ENCODE peak calls at places on chromosomes 11 and 22, in five cellular contexts. P is stomach; J is A549; L is CD8-positive, alpha-beta T cell; M is heart left ventricle. Z is an unnamed sample.

GRCh38 chr11:8178297-8178696 is 9.5 kb upstream of the RIC3 start:
- DNase-seq in P (no peak), M (no peak), J (no peak), L (no peak), Z (no peak)

GRCh38 chr22:42022162-42022847 is 23.7 kb downstream of the WBP2NL start:
- DNase-seq in P (no peak), M (no peak), L (no peak), J (no peak), Z (no peak)

GRCh38 chr11:6705905-6706535 is 22.9 kb upstream of the MRPL17 start:
- DNase-seq in M (no peak), J (peak), P (peak), L (no peak), Z (no peak)

GRCh38 chr11:44681698-44682097 is 45.1 kb upstream of the TSPAN18 start:
- DNase-seq in L (no peak), J (no peak), M (no peak), P (no peak), Z (no peak)

GRCh38 chr22:44309647-44310046 is 3.1 kb downstream of the SHISAL1 start:
- DNase-seq in M (no peak), P (no peak), L (no peak), J (no peak), Z (no peak)

GRCh38 chr11:97140885-97141494 is 751.2 kb downstream of the JRKL start:
- DNase-seq in J (no peak), L (no peak), P (no peak), M (no peak), Z (peak)

GRCh38 chr11:82494988-82495432 is 238.7 kb downstream of the FAM181B start:
- DNase-seq in L (no peak), J (no peak), M (no peak), P (no peak), Z (peak)

GRCh38 chr11:72574534-72575460 is 99.4 kb downstream of the PDE2A start:
- DNase-seq in M (no peak), L (no peak), P (no peak), J (no peak), Z (no peak)

GRCh38 chr22:19750666-19751490 is 9.7 kb upstream of the TBX1 start:
- DNase-seq in P (no peak), L (no peak), J (no peak), M (no peak), Z (no peak)

GRCh38 chr11:12005476-12005875 is 3.0 kb downstream of the DKK3 start:
- DNase-seq in P (no peak), J (no peak), L (no peak), M (no peak), Z (no peak)

GRCh38 chr11:108474664-108475485 is 7.5 kb upstream of the C11orf65 start:
- DNase-seq in P (no peak), J (no peak), M (no peak), L (no peak), Z (peak)

GRCh38 chr11:94796863-94797262 is 28.7 kb downstream of the AMOTL1 start:
- DNase-seq in M (no peak), P (no peak), L (no peak), J (no peak), Z (no peak)

GRCh38 chr11:114159320-114159719 is 99.8 kb downstream of the ZBTB16 start:
- DNase-seq in P (no peak), M (no peak), J (no peak), L (no peak), Z (no peak)

GRCh38 chr11:64854534-64855502 is 10.4 kb upstream of the CDC42BPG start:
- DNase-seq in L (peak), P (peak), J (peak), M (peak), Z (no peak)

GRCh38 chr11:11620251-11620965 is 1.4 kb downstream of the GALNT18 start:
- DNase-seq in L (no peak), P (peak), J (peak), M (peak), Z (no peak)

GRCh38 chr11:57426754-57427691 is at the start of gene SLC43A3:
- DNase-seq in L (peak), M (peak), P (peak), J (no peak), Z (peak)

GRCh38 chr22:46233231-46233630 is 16.9 kb downstream of the CDPF1 start:
- DNase-seq in J (no peak), L (no peak), P (no peak), M (peak), Z (no peak)

DNA sequence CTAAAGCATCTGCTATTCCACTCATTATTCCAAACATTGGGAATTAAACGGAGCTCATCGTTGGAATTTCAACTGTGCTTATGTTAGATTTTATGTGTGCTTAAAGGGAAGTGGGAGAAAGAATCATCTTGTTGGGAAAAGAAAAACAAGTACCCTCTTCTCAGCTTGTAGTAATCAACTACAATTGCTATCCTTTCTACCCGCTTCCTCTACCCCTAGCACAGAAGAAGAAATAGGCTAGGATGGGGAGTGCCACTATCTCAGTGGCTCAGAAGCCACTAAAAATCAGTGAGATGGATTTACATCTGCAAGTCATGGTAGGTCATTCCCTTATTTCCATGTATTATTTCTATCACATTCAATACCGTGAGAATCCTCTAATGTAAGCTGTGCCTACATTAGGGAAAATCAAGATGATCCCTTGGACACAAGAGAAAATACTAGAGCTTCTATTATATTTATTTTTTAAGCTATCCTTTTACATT is 97.9 kb upstream of the CD44 start:
- DNase-seq in M (no peak), J (no peak), L (no peak), P (no peak), Z (no peak)
- H3K4me3 ChIP-seq in M (peak), J (no peak), L (no peak), P (no peak), Z (no peak)

GRCh38 chr11:131734871-131735270 is 364.5 kb downstream of the NTM start:
- DNase-seq in L (no peak), P (no peak), J (no peak), M (no peak), Z (no peak)

GRCh38 chr11:131739243-131739882 is 368.9 kb downstream of the NTM start:
- DNase-seq in M (no peak), J (no peak), L (no peak), P (no peak), Z (no peak)

DNA sequence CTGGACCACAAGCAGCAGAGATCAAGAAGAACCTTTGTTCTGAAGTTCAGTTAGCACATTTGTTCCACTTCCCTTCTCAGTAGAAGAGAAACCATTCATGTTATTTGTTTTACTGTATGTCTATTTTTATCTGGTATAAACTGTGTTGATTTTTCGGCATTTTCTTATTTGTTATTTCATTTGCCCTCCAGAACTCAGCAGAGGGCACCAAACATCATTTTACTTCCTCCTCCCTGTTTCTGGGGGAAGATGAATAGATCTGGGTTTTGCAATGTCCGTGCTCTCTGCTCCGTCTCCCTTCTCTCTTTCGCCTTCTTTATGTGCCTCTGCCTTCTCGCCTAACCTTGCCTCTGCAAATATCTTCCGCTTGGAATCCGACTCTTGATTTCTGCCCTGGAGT is 366.9 kb downstream of the NTM start:
- DNase-seq in P (no peak), L (no peak), M (no peak), J (no peak), Z (no peak)
- TF ChIP-seq CTCF in P (no peak), L (no peak), M (no peak), J (no peak), Z (no peak)

GRCh38 chr11:394034-394857 is at the start of gene PKP3:
- DNase-seq in M (no peak), J (peak), P (peak), L (no peak), Z (peak)
- H3K4me3 ChIP-seq in M (no peak), J (peak), P (peak), L (no peak), Z (peak)

GRCh38 chr22:25774575-25775026 is 32.6 kb downstream of the MYO18B start:
- DNase-seq in L (no peak), P (no peak), M (peak), J (no peak), Z (no peak)
- TF ChIP-seq CTCF in L (no peak), P (no peak), M (peak), J (peak), Z (peak)

GRCh38 chr22:49936018-49936972 is 17.9 kb downstream of the CRELD2 start:
- DNase-seq in P (peak), L (peak), J (no peak), M (peak), Z (no peak)

GRCh38 chr22:49934891-49935557 is 16.6 kb downstream of the CRELD2 start:
- DNase-seq in M (peak), P (peak), L (peak), J (no peak), Z (no peak)

GRCh38 chr22:49936973-49937757 is 18.7 kb downstream of the CRELD2 start:
- DNase-seq in P (peak), L (no peak), J (no peak), M (peak), Z (no peak)

GRCh38 chr22:49934144-49934890 is 15.9 kb downstream of the CRELD2 start:
- DNase-seq in P (peak), M (peak), J (no peak), L (peak), Z (no peak)

GRCh38 chr22:49935561-49935960 is 17.1 kb downstream of the CRELD2 start:
- DNase-seq in J (no peak), M (no peak), L (no peak), P (no peak), Z (no peak)
- H3K4me3 ChIP-seq in J (peak), M (peak), L (no peak), P (peak), Z (no peak)

GRCh38 chr11:118126082-118126838 is 26.4 kb downstream of the SCN4B start:
- DNase-seq in M (no peak), J (no peak), L (no peak), P (no peak), Z (no peak)
- TF ChIP-seq CTCF in M (no peak), J (no peak), L (no peak), P (no peak), Z (no peak)

DNA sequence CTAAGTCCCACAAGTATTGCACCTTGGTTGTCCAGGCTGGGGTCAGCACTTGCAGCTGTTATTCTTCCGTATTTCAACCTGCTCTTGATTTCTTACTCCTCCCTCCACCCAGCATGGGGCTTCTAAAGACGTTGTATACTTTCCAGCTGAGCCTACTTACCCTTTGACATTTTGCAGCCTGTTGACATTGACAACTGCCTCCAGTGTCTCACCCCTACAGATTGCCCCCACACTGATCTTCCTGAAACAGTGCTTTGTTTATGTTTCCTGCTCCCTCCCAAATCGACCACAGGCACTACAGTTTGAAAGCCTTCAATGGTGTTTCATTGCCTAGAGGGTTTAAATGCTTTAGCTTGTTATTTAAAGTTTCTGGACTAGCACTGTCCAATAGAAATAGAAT is 56.6 kb downstream of the FAM83F start:
- DNase-seq in J (no peak), L (no peak), M (no peak), P (no peak), Z (no peak)
- H3K4me3 ChIP-seq in J (no peak), L (no peak), M (no peak), P (no peak), Z (no peak)

GRCh38 chr11:41286751-41287150 is 172.7 kb downstream of the LRRC4C start:
- DNase-seq in M (no peak), P (no peak), L (no peak), J (no peak), Z (no peak)

GRCh38 chr11:41289408-41289807 is 170.0 kb downstream of the LRRC4C start:
- DNase-seq in J (no peak), P (no peak), M (no peak), L (no peak), Z (no peak)
- TF ChIP-seq CTCF in J (no peak), P (no peak), M (no peak), L (no peak), Z (no peak)

GRCh38 chr11:123191939-123192338 is 3.1 kb downstream of the CLMP start:
- DNase-seq in M (no peak), J (no peak), L (no peak), P (no peak), Z (no peak)
- H3K4me3 ChIP-seq in M (no peak), J (no peak), L (no peak), P (peak), Z (no peak)

GRCh38 chr11:469684-470667 is 19.9 kb downstream of the PTDSS2 start:
- DNase-seq in L (no peak), M (no peak), P (peak), J (peak), Z (peak)
- TF ChIP-seq CTCF in L (no peak), M (no peak), P (no peak), J (no peak), Z (peak)

Z was measured in LNCaP clone FGC.